ENCODE peak calls at places on chromosomes 12 and 14, in four cellular contexts. V, Y, Z and W are unnamed samples.

GRCh38 chr12:118302053-118302452 is 70.7 kb downstream of the TAOK3 start:
- DNase-seq in V (no peak), Y (no peak), Z (no peak), W (peak; percentile 50)

GRCh38 chr14:103568952-103569351 is 6.2 kb downstream of the COA8 start:
- DNase-seq in Z (no peak), Y (no peak), V (peak; percentile 63), W (no peak)

GRCh38 chr14:51004801-51005526 is 60.7 kb upstream of the PYGL start:
- DNase-seq in Y (no peak), V (no peak), Z (no peak), W (peak; percentile 38)

GRCh38 chr12:97404549-97404948 is 58.1 kb upstream of the RMST start:
- DNase-seq in V (peak; percentile 44), Z (peak; percentile 42), Y (no peak), W (peak; percentile 20)

GRCh38 chr14:104106471-104106991 is 21.0 kb downstream of the ASPG start:
- DNase-seq in V (no peak), Y (no peak), Z (peak; percentile 4), W (no peak)

GRCh38 chr12:100497105-100497795 is 23.6 kb downstream of the NR1H4 start:
- DNase-seq in Y (no peak), Z (no peak), V (no peak), W (no peak)

GRCh38 chr14:53900499-53900898 is 56.1 kb downstream of the BMP4 start:
- DNase-seq in Z (peak; percentile 4), Y (no peak), V (no peak), W (no peak)

GRCh38 chr14:89027097-89027740 is 202.8 kb downstream of the TTC8 start:
- DNase-seq in Y (peak; percentile 79), V (peak; percentile 25), Z (peak; percentile 66), W (peak; percentile 42)

GRCh38 chr12:42143401-42144173 is 1.1 kb downstream of the GXYLT1 start:
- DNase-seq in Y (no peak), Z (peak; percentile 8), V (peak; percentile 54), W (peak; percentile 54)

GRCh38 chr14:105207460-105207901 is 26.4 kb upstream of the NUDT14 start:
- DNase-seq in V (no peak), Y (no peak), Z (no peak), W (no peak)

GRCh38 chr14:37143500-37143874 is 28.9 kb downstream of the SLC25A21 start:
- DNase-seq in V (no peak), Y (no peak), Z (no peak), W (peak; percentile 6)

DNA sequence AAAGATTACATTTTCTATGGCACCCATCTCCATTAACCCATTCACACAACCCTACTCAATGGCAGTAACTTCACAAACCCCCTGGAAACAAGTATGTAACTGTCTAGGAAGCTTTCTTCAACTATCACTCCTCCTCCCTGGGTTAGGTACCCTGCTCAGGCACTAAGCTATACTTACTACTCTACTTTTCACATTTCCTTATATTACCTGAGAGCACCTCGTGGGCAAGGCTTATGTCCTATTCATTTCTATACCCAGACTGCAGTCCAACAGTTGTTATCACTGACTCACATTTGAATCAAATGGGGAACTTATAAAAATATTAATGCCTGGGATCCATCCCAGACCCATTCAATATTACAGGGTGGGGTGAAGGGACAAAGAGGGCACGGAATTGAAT is 4.6 kb downstream of the PAWR start:
- DNase-seq in Y (no peak), V (peak; percentile 34), Z (no peak), W (no peak)
- H3K4me3 ChIP-seq in Y (peak overlapping the region; percentile 65), V (peak overlapping the region; percentile 85), Z (no peak overlapping the region), W (peak overlapping the region; percentile 97)

DNA sequence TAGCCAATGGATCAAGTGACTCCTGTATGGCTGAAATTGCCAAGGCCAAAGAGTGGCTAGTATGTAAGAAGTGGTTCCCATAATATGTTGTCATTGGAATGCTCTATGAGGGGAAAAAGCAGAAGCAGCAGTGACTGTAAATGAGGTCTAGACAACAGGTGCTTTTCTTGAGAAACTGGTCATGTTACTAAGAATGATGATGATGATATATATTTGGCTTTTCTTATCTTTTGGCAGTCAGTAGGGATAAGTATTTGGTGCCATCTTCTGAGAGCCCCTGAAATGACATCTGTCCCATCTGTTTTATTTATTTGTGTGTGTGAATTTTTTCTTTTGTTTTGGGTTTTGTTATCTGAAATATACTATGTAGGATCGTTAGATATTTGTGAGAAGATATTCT is 141.7 kb downstream of the SYT1 start:
- DNase-seq in Z (no peak), Y (no peak), V (no peak), W (peak; percentile 50)
- TF ChIP-seq CTCF in Z (no peak), Y (no peak), V (no peak), W (peak; percentile 46)

GRCh38 chr12:114664661-114665320 is 19.2 kb downstream of the TBX3 start:
- DNase-seq in Z (no peak), Y (no peak), V (no peak), W (no peak)
- H3K4me3 ChIP-seq in Z (no peak overlapping the region), Y (no peak overlapping the region), V (no peak overlapping the region), W (peak overlapping the region; percentile 44)

GRCh38 chr14:81170829-81171195 is 49.9 kb downstream of the GTF2A1 start:
- DNase-seq in Z (no peak), V (no peak), Y (no peak), W (no peak)
- TF ChIP-seq CTCF in Z (no peak), V (no peak), Y (no peak), W (no peak)

GRCh38 chr14:50000215-50001145 is 107.6 kb downstream of the ARF6 start:
- DNase-seq in Y (peak; percentile 62), Z (peak; percentile 45), V (peak; percentile 67), W (peak; percentile 97)
- H3K4me3 ChIP-seq in Y (no peak overlapping the region), Z (no peak overlapping the region), V (no peak overlapping the region), W (peak overlapping the region; percentile 1)

DNA sequence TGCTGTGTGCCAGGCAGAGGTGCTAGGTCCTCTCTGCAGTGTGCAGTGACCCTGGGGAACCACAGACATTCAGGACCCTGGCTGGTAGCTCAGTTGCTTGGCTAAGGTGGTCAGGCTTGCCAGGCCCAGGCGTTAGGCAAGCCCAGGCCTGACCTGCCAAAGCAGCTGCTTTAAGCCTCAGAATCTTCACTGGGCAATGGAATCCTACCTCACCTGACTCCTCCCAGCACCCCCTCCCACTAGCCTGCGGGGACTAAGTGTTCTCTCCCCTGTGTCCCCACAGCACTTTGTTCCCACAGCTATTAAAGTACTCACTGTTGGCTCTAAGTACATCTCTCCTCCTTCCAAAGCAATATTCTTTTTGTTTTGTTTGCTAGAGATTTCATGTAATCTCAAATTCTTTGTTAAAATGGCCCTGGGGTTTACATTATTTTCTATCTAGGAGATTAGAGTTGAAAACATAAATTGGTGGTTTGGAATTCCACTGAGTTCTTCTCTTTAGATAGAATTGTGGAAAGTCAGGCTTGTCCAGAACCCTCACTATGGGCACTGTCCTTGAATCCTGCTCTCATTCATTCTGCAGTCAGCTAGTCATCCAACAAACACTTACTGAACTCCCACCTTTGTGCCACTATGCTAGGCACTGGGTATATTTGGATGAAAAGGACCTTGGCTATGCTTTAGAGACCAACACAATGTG is 44.4 kb downstream of the DGLUCY start:
- DNase-seq in Y (no peak), V (no peak), Z (peak; percentile 85), W (no peak)
- TF ChIP-seq CTCF in Y (no peak), V (no peak), Z (no peak), W (no peak)